ENCODE peak calls at places on chromosomes 16 and 17, in five cellular contexts. G is suprapubic skin, Y is OCI-LY7, H is neural progenitor cell, V is prostate gland. R is an unnamed sample.

GRCh38 chr17:77189148-77189547 is 48.4 kb downstream of the SEC14L1 start:
- DNase-seq in H (no peak), G (no peak), V (no peak), Y (peak), R (no peak)

GRCh38 chr16:50185005-50185505 is 31.9 kb downstream of the TENT4B start:
- DNase-seq in V (no peak), H (no peak), G (no peak), Y (no peak), R (no peak)

GRCh38 chr17:48510761-48511604 is 19.8 kb downstream of the HOXB1 start:
- DNase-seq in H (no peak), V (no peak), G (no peak), Y (no peak), R (no peak)

GRCh38 chr16:15948532-15949209 is 745 bp upstream of the ABCC1 start:
- DNase-seq in H (no peak), G (no peak), V (no peak), Y (peak), R (no peak)

GRCh38 chr17:63451150-63451549 is 5.0 kb upstream of the CYB561 start:
- DNase-seq in G (no peak), Y (no peak), V (no peak), H (no peak), R (no peak)

GRCh38 chr16:14307623-14308356 is 236.7 kb downstream of the MRTFB start:
- DNase-seq in H (no peak), V (no peak), Y (peak), G (no peak), R (no peak)

GRCh38 chr16:1620391-1620790 is 8.2 kb downstream of the CRAMP1 start:
- DNase-seq in Y (no peak), G (no peak), H (no peak), V (no peak), R (no peak)

GRCh38 chr16:16007743-16008111 is 58.3 kb downstream of the ABCC1 start:
- DNase-seq in Y (peak), H (no peak), V (no peak), G (no peak), R (no peak)

GRCh38 chr16:50697881-50698767 is 4.7 kb downstream of the NOD2 start:
- DNase-seq in H (no peak), V (peak), G (no peak), Y (no peak), R (no peak)

GRCh38 chr16:66509576-66509975 is 40.3 kb downstream of the TK2 start:
- DNase-seq in Y (no peak), H (no peak), G (peak), V (no peak), R (no peak)

GRCh38 chr17:44941712-44942331 is 5.8 kb downstream of the KIF18B start:
- DNase-seq in G (no peak), Y (no peak), V (no peak), H (no peak), R (no peak)

GRCh38 chr16:27977966-27978365 is 85.5 kb downstream of the GSG1L start:
- DNase-seq in V (no peak), G (no peak), H (no peak), Y (no peak), R (no peak)

GRCh38 chr17:71791311-71791710 is 329.5 kb upstream of the SOX9 start:
- DNase-seq in V (no peak), G (no peak), H (no peak), Y (no peak), R (no peak)

GRCh38 chr17:49575524-49576120 is at the start of gene NXPH3:
- DNase-seq in Y (peak), G (no peak), H (peak), V (peak), R (peak)

GRCh38 chr16:51243836-51244483 is 92.9 kb upstream of the SALL1 start:
- DNase-seq in H (no peak), V (no peak), Y (no peak), G (no peak), R (no peak)

GRCh38 chr16:72162105-72162680 is 9.8 kb downstream of the PMFBP1 start:
- DNase-seq in V (no peak), Y (no peak), H (peak), G (no peak), R (no peak)

GRCh38 chr16:30458561-30459394 is 13.1 kb upstream of the SEPHS2 start:
- DNase-seq in V (no peak), Y (peak), H (no peak), G (no peak), R (no peak)

GRCh38 chr16:56513972-56514371 is 5.9 kb downstream of the BBS2 start:
- DNase-seq in Y (peak), H (peak), G (no peak), V (peak), R (no peak)

GRCh38 chr17:49353607-49354006 is 8.4 kb downstream of the ZNF652 start:
- DNase-seq in G (no peak), H (no peak), V (no peak), Y (no peak), R (no peak)

GRCh38 chr16:51919736-51920135 is 627.2 kb downstream of the TOX3 start:
- DNase-seq in V (no peak), G (no peak), Y (no peak), H (no peak), R (no peak)

GRCh38 chr17:6894206-6894528 is 62.6 kb upstream of the TEKT1 start:
- DNase-seq in V (no peak), H (peak), Y (peak), G (no peak), R (no peak)

GRCh38 chr16:55809386-55809785 is 23.5 kb downstream of the CES1 start:
- DNase-seq in Y (no peak), G (peak), H (no peak), V (no peak), R (no peak)

GRCh38 chr16:65280988-65281530 is 159.2 kb upstream of the CDH11 start:
- DNase-seq in Y (no peak), V (no peak), H (peak), G (no peak), R (no peak)

GRCh38 chr17:42322382-42323267 is 34.3 kb downstream of the STAT5A start:
- DNase-seq in Y (peak), V (peak), G (peak), H (peak), R (peak)

GRCh38 chr16:57529324-57530103 is 6.9 kb downstream of the CCDC102A start:
- DNase-seq in G (no peak), Y (no peak), V (no peak), H (no peak), R (no peak)

GRCh38 chr16:5060073-5060641 is 5.6 kb downstream of the C16orf89 start:
- DNase-seq in G (no peak), Y (no peak), V (no peak), H (no peak), R (no peak)

GRCh38 chr16:5058476-5058875 is 7.3 kb downstream of the C16orf89 start:
- DNase-seq in Y (no peak), V (no peak), H (peak), G (no peak), R (no peak)

GRCh38 chr16:5059386-5060072 is 6.2 kb downstream of the C16orf89 start:
- DNase-seq in V (no peak), G (no peak), H (no peak), Y (no peak), R (no peak)

GRCh38 chr16:5054876-5055865 is 10.6 kb downstream of the C16orf89 start:
- DNase-seq in Y (no peak), V (no peak), G (no peak), H (no peak), R (no peak)

DNA sequence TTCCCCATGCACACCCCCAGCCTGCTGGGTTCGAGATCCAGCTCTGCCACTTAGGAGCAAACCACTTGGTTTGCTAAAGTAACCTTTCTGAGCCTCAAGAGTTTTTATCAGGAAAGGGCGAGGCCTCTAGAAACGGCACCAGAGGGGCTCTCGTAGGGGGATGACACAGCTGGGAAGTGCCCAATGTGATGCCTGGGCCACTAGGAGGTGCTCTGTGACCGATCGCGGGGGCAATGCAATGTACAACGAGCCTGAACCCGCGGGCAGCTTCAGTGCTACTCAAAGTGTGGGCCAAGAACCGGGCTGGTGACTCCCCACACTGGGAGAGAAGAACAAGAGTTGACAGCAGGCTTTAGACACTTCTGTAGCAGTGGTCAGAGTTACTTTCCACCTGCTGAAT is 9.4 kb downstream of the C16orf89 start:
- DNase-seq in V (no peak), Y (peak), G (no peak), H (peak), R (no peak)
- TF ChIP-seq CTCF in V (no peak), Y (peak), G (no peak), H (peak), R (peak)

DNA sequence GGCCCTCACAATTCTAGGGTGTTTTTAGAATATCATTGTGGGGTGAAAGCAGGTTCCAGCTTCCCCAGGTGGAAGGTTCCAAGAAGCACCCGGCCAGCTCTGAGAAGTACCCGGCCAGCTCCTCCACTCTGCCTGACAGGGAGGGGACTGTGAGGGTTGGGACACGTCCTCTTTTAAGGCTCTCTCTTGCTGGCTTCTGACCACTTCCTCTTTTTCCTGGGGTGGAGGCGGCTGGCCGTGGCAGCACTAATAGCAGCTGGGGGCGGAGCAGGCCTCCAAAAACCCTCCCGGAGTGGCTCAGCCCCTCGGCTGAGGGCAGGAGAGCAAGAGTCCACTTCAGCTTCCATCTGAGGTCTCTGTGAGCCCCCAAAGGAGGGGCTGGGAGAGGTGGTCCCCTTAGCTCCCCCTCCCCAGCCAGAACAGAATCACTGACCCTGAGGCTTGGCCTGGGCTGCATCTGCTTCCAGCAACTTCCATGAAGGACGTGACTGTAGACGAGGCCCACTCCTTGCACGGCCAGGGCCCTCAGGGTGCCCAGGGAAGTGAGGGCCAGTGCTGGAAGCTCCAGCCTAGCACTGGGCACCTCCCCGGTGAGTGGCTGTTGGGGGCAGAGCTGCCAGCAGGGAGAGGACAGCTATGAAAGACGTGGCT is 26.7 kb upstream of the PLCG2 start:
- DNase-seq in H (no peak), G (no peak), V (no peak), Y (peak), R (no peak)
- TF ChIP-seq CTCF in H (no peak), G (no peak), V (no peak), Y (no peak), R (no peak)

GRCh38 chr17:58172369-58173071 is 5.7 kb downstream of the OR4D2 start:
- DNase-seq in G (no peak), H (peak), Y (peak), V (no peak), R (no peak)
- TF ChIP-seq CTCF in G (no peak), H (peak), Y (peak), V (no peak), R (peak)

DNA sequence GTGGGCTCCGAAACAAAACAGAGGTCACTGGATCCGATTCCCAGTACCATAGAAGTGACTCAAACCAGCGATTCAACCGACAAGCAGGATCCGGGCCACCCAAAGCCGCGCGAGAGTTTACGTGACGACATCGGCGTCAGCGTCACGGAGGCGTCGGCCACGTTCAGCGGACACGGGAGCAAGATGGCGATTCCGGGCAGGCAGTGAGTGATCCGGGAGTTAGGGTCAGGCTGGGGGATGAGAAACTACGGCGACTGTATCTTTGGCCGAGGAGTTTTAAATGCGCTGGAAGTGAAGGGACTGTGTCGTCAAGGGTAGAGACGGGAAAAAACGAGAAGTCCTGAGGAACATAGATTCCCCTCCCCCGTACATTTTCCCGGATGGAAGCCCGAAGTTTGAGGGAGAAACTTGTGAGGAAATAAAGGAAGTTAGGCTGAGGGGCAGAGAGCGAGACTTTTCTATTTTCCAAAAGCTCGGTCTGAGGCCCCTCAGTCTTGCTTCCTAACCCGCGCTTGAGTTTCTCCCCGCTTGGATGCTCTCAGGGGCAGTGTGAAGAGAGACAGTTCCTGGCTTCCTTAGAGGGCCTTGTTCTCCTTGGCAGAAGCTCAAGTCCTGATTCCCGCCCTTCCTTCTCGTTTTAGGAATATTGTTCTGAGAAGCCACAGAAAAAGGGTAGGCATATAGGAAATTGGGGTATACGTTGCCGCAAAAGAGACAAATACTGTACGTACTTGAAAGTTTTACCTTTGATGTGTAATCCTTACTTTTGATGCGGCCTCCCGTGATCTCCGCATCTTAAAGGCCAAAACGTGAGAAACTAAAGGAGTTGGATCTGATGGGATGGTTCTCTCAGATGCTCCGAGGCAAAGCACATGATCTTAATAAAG is at the start of gene NSRP1:
- DNase-seq in V (peak), H (peak), Y (peak), G (peak), R (peak)
- TF ChIP-seq CTCF in V (no peak), H (no peak), Y (no peak), G (no peak), R (no peak)